ENCODE peak calls at places on chromosomes 4 and X, in seven cellular contexts. L is osteoblast, T is fibroblast of lung, R is AG09309, F is prostate gland, Z is K562, X is left lung. C is an unnamed sample.

GRCh38 chrX:34826964-34827363 is 115.6 kb upstream of the FAM47B start:
- DNase-seq in R (no peak), F (no peak), T (no peak), Z (no peak), X (no peak), L (no peak), C (no peak)

GRCh38 chr4:23602720-23603119 is 287.1 kb downstream of the PPARGC1A start:
- DNase-seq in L (no peak), Z (no peak), R (no peak), T (no peak), X (no peak), F (no peak), C (no peak)

GRCh38 chrX:23900220-23900797 is 7.4 kb downstream of the APOO start:
- DNase-seq in R (no peak), X (no peak), Z (no peak), L (no peak), T (no peak), F (no peak), C (no peak)

GRCh38 chrX:109629310-109629709 is 4.3 kb upstream of the KCNE5 start:
- DNase-seq in T (peak), F (no peak), X (no peak), L (no peak), R (no peak), Z (no peak), C (no peak)

GRCh38 chr4:140296335-140296753 is 77.1 kb upstream of the SCOC start:
- DNase-seq in R (peak), Z (no peak), F (no peak), X (no peak), L (peak), T (peak), C (peak)

GRCh38 chrX:8987672-8988250 is 46.2 kb downstream of the FAM9B start:
- DNase-seq in R (no peak), Z (no peak), F (no peak), T (no peak), X (no peak), L (no peak), C (no peak)

GRCh38 chr4:135325264-135325663 is 1123.7 kb upstream of the PABPC4L start:
- DNase-seq in F (no peak), X (no peak), L (no peak), Z (no peak), R (no peak), T (no peak), C (no peak)

GRCh38 chr4:42070463-42070862 is 80.1 kb downstream of the SLC30A9 start:
- DNase-seq in T (no peak), Z (no peak), L (no peak), X (no peak), R (no peak), F (no peak), C (no peak)

GRCh38 chr4:40693946-40694345 is 55.8 kb upstream of the NSUN7 start:
- DNase-seq in R (no peak), T (no peak), F (no peak), L (no peak), X (no peak), Z (no peak), C (no peak)

GRCh38 chrX:51955200-51955599 is 61.8 kb downstream of the MAGED1 start:
- DNase-seq in Z (no peak), F (no peak), T (no peak), R (no peak), L (no peak), X (no peak), C (no peak)

GRCh38 chr4:140641789-140642439 is 73.2 kb upstream of the UCP1 start:
- DNase-seq in X (peak), T (peak), F (peak), L (no peak), Z (no peak), R (no peak), C (no peak)

GRCh38 chrX:19174401-19175025 is 52.2 kb upstream of the ADGRG2 start:
- DNase-seq in R (no peak), Z (no peak), L (peak), X (no peak), T (peak), F (no peak), C (peak)

GRCh38 chr4:24853142-24853541 is 57.8 kb downstream of the SOD3 start:
- DNase-seq in X (no peak), R (no peak), Z (no peak), L (peak), T (no peak), F (no peak), C (no peak)

GRCh38 chr4:123469696-123470095 is 73.1 kb downstream of the SPRY1 start:
- DNase-seq in L (no peak), R (no peak), F (no peak), T (no peak), X (no peak), Z (no peak), C (no peak)

GRCh38 chr4:75916091-75916661 is 13.9 kb upstream of the PPEF2 start:
- DNase-seq in T (peak), R (no peak), X (no peak), F (no peak), L (peak), Z (peak), C (peak)

GRCh38 chr4:41074227-41074626 is 140.1 kb downstream of the APBB2 start:
- DNase-seq in L (no peak), Z (no peak), F (no peak), T (no peak), X (no peak), R (no peak), C (no peak)

GRCh38 chrX:97931586-97931985 is 1047.9 kb downstream of the RPA4 start:
- DNase-seq in R (no peak), L (no peak), Z (no peak), T (no peak), X (no peak), F (no peak), C (no peak)

GRCh38 chr4:132770776-132771175 is 378.3 kb upstream of the PCDH10 start:
- DNase-seq in F (no peak), Z (no peak), X (no peak), T (no peak), R (no peak), L (no peak), C (no peak)

GRCh38 chrX:24285082-24285481 is 28.8 kb downstream of the SUPT20HL2 start:
- DNase-seq in X (no peak), Z (no peak), L (no peak), R (no peak), F (no peak), T (no peak), C (no peak)

GRCh38 chrX:23779025-23779424 is 3.9 kb upstream of the SAT1 start:
- DNase-seq in F (no peak), L (no peak), R (peak), T (peak), Z (no peak), X (no peak), C (peak)

GRCh38 chr4:17142232-17142711 is 243.8 kb upstream of the LDB2 start:
- DNase-seq in Z (no peak), L (peak), F (no peak), R (peak), X (no peak), T (peak), C (peak)

GRCh38 chr4:89357346-89357745 is 49.7 kb upstream of the GPRIN3 start:
- DNase-seq in T (no peak), F (no peak), R (no peak), Z (no peak), L (no peak), X (no peak), C (no peak)

GRCh38 chrX:118595501-118596042 is 100.0 kb downstream of the DOCK11 start:
- DNase-seq in F (no peak), Z (no peak), R (no peak), X (no peak), T (no peak), L (no peak), C (no peak)

GRCh38 chr4:47274931-47275330 is 188.6 kb downstream of the COMMD8 start:
- DNase-seq in R (no peak), X (no peak), Z (no peak), L (no peak), F (no peak), T (no peak), C (no peak)

GRCh38 chr4:94439606-94440005 is 12.1 kb upstream of the PDLIM5 start:
- DNase-seq in Z (no peak), T (no peak), X (no peak), L (no peak), R (no peak), F (no peak), C (no peak)

GRCh38 chr4:7291372-7292135 is 99.2 kb downstream of the SORCS2 start:
- DNase-seq in Z (no peak), T (no peak), X (peak), L (peak), F (no peak), R (no peak), C (peak)

GRCh38 chr4:40736910-40737309 is 12.8 kb upstream of the NSUN7 start:
- DNase-seq in F (no peak), T (peak), X (no peak), L (peak), Z (no peak), R (peak), C (peak)

GRCh38 chr4:77465271-77465670 is 140.3 kb upstream of the CXCL13 start:
- DNase-seq in Z (no peak), L (peak), T (peak), X (no peak), R (no peak), F (peak), C (peak)

GRCh38 chr4:109027016-109027500 is 264.2 kb upstream of the ETNPPL start:
- DNase-seq in Z (peak), F (no peak), R (no peak), X (no peak), T (no peak), L (no peak), C (no peak)

GRCh38 chr4:8838296-8838695 is 33.3 kb downstream of the HMX1 start:
- DNase-seq in X (no peak), F (no peak), Z (no peak), L (no peak), T (no peak), R (no peak), C (no peak)

GRCh38 chr4:8835521-8836365 is 35.9 kb downstream of the HMX1 start:
- DNase-seq in X (peak), R (no peak), L (no peak), T (no peak), F (no peak), Z (no peak), C (no peak)

GRCh38 chr4:8838911-8839431 is 32.7 kb downstream of the HMX1 start:
- DNase-seq in F (no peak), R (no peak), T (no peak), X (peak), L (no peak), Z (no peak), C (no peak)

GRCh38 chr4:8836664-8837171 is 34.9 kb downstream of the HMX1 start:
- DNase-seq in F (no peak), Z (no peak), T (no peak), R (no peak), L (no peak), X (peak), C (no peak)

GRCh38 chr4:8837181-8837811 is 34.3 kb downstream of the HMX1 start:
- DNase-seq in Z (no peak), F (no peak), L (no peak), R (no peak), T (no peak), X (peak), C (no peak)
- TF ChIP-seq CTCF in Z (no peak), F (no peak), L (no peak), R (no peak), T (no peak), X (no peak), C (no peak)

DNA sequence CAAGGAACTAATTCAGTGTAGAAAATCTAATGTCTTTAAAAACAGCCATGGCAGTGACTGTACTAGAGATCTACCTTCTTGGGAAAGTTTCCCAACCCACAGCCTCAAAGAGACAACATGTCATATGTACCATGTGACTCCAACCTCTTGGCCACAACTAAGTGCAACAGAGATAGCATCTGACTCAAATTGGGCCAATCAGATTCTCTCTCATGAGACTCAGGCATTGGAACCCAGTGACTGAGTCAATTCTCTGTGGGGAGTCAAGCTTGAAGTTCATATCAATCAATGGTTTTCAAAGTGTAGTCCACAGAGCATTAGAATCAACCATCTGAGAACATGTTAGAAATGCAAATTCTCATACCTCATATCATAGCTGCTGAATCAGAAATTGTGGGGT is 123.3 kb downstream of the MBNL3 start:
- DNase-seq in Z (no peak), F (no peak), L (no peak), T (no peak), R (no peak), X (no peak), C (no peak)
- TF ChIP-seq CTCF in Z (no peak), F (no peak), L (no peak), T (no peak), R (no peak), X (no peak), C (no peak)

GRCh38 chrX:139196890-139197289 is 333.6 kb upstream of the F9 start:
- DNase-seq in R (no peak), L (no peak), X (no peak), F (no peak), Z (no peak), T (no peak), C (no peak)
- TF ChIP-seq CTCF in R (no peak), L (no peak), X (no peak), F (no peak), Z (no peak), T (no peak), C (no peak)

DNA sequence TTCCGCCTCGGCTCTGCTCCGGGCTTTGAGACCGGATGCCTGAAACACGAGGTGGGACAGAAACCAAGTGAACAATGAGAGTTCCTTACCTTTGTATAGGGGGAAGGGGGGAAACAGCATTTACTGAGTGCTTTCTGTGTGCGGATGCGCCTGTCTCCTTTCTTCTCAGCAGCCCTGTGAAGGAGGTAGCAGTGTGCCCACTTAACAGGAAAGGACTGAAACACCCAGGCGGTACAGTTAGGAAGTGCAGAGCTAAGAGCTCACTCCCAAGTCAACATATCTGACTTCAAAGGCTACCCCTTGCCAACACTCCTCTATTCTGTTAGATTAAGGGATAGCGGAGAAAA is 43.1 kb upstream of the TMSB15B start:
- DNase-seq in L (peak), Z (no peak), F (no peak), T (peak), X (no peak), R (no peak), C (peak)
- TF ChIP-seq CTCF in L (peak), Z (no peak), F (peak), T (peak), X (peak), R (peak), C (peak)

GRCh38 chr4:165428957-165429356 is 50.1 kb downstream of the CPE start:
- DNase-seq in X (no peak), F (no peak), Z (no peak), R (no peak), T (no peak), L (no peak), C (no peak)

GRCh38 chr4:165426331-165426730 is 47.5 kb downstream of the CPE start:
- DNase-seq in X (no peak), F (no peak), L (no peak), T (no peak), Z (no peak), R (no peak), C (no peak)

GRCh38 chr4:165426769-165427168 is 48.0 kb downstream of the CPE start:
- DNase-seq in F (no peak), T (no peak), Z (no peak), X (no peak), L (no peak), R (no peak), C (no peak)

DNA sequence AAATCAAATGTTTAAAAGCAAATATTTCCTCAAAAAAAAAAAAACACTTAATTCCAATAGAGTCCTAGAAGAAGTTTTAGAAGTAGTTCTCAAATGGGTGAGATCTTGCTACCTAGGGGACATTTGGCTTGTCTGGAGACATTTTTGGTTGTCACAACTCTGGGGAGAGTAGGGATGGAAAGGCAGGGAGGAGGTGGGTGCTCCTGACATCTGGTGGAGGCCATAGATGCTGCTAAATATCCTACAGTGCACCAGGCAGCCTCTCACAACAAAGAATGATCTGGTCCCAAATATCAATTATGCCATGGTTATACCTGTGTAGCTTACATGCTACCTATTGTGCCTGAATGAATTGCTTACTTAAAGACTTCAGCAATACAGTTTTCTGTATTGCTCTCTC is 46.8 kb downstream of the CPE start:
- DNase-seq in F (no peak), R (no peak), Z (no peak), L (no peak), X (no peak), T (no peak), C (no peak)
- TF ChIP-seq CTCF in F (no peak), R (no peak), Z (no peak), L (no peak), X (no peak), T (no peak), C (no peak)

GRCh38 chr4:80538276-80538926 is 202.9 kb downstream of the CFAP299 start:
- DNase-seq in L (no peak), Z (no peak), F (no peak), X (no peak), R (no peak), T (peak), C (peak)
- TF ChIP-seq CTCF in L (no peak), Z (no peak), F (no peak), X (no peak), R (no peak), T (no peak), C (no peak)

GRCh38 chrX:54358424-54359211 is 772 bp upstream of the WNK3 start:
- DNase-seq in X (no peak), L (peak), T (peak), Z (no peak), R (no peak), F (peak), C (no peak)
- TF ChIP-seq CTCF in X (no peak), L (no peak), T (no peak), Z (no peak), R (no peak), F (no peak), C (no peak)

DNA sequence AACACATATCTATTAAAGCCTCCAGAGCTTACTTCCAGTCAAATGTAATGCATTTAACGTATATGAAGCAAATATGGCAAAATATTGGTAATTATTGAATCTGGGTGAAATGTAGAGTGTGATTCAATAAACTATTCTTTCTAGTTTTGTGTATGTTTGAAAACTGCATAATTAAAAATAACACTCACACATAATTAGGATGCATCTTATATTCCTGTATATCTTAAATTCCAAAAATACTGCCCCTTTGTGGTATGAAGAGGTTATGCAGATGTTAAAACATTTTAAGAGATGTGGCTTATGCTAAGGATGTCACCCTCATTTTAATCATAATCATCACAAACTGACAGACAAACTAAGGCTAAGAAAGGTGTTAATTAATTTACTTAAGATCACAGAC is 182.9 kb downstream of the COX18 start:
- DNase-seq in T (peak), R (no peak), F (no peak), X (no peak), L (no peak), Z (peak), C (no peak)
- TF ChIP-seq CTCF in T (peak), R (peak), F (no peak), X (peak), L (peak), Z (peak), C (peak)

GRCh38 chr4:1316537-1317168 is 27.0 kb downstream of the MAEA start:
- DNase-seq in Z (no peak), X (peak), R (no peak), L (no peak), T (no peak), F (no peak), C (no peak)

GRCh38 chr4:1315838-1316536 is 26.3 kb downstream of the MAEA start:
- DNase-seq in T (no peak), R (no peak), F (no peak), L (no peak), X (peak), Z (no peak), C (no peak)

GRCh38 chr4:1317177-1318045 is 27.7 kb downstream of the MAEA start:
- DNase-seq in L (no peak), R (no peak), T (no peak), F (no peak), X (peak), Z (no peak), C (no peak)

GRCh38 chr4:1318046-1318375 is 28.3 kb downstream of the MAEA start:
- DNase-seq in T (no peak), Z (no peak), R (no peak), L (no peak), F (no peak), X (peak), C (no peak)

DNA sequence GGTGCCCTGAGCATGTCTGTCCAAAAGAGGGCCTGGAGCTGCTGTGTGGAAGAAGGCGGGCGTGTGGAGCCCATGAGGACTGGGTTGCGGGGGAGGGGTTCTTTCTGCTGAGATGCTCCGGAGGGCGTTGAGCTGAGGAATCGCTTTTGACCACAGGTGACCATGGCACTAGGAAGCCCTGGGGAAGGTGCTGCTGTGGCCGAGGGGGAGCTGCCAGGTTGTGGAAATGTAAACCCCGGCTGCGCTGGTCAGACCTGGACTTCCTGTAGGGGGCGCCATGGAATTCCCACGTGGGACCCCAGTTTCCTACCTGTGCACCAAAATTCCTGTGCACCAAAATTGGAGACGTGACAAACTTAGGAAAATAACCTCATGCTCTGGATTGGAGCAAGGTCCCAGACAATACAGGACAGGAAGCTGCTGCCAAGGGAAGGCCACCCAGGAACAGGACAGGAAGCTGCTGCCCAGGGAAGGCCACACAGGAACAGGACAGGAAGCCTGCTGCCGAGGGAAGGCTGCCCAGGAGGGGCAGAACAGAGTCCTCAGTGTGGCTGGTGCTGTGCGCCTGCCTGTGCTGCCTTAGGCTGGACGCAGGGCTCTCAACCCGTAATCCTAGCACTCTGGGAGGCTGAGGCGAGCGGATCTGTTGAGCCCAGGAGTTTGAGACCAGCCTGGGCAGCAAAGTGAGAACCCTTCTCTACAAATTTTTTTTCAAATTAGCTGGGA is 28.4 kb upstream of the UVSSA start:
- DNase-seq in X (peak), F (no peak), Z (peak), R (no peak), T (no peak), L (no peak), C (no peak)
- TF ChIP-seq CTCF in X (no peak), F (no peak), Z (peak), R (peak), T (peak), L (peak), C (peak)